ENCODE peak calls at places on chromosomes 2 and 18, in four cellular contexts. O is AG09309, Y is fibroblast of mammary gland, W is AG10803. D is an unnamed sample.

GRCh38 chr2:134465706-134466105 is 211.8 kb downstream of the MGAT5 start:
- DNase-seq in W (no peak), O (no peak), Y (no peak), D (no peak)

GRCh38 chr18:12086249-12086648 is 7.4 kb upstream of the ANKRD62 start:
- DNase-seq in W (no peak), Y (no peak), O (no peak), D (no peak)

GRCh38 chr2:144358979-144359541 is 160.9 kb downstream of the ZEB2 start:
- DNase-seq in Y (peak; percentile 87), O (no peak), W (peak; percentile 54), D (peak; percentile 47)

GRCh38 chr18:26421503-26421902 is 126.8 kb downstream of the KCTD1 start:
- DNase-seq in Y (no peak), W (no peak), O (no peak), D (no peak)

GRCh38 chr2:2769481-2770431 is 438.7 kb upstream of the MYT1L start:
- DNase-seq in Y (no peak), O (no peak), W (no peak), D (no peak)

GRCh38 chr2:96514521-96514920 is 9.4 kb upstream of the NEURL3 start:
- DNase-seq in O (no peak), W (no peak), Y (no peak), D (no peak)

GRCh38 chr2:158723311-158723838 is 71.7 kb upstream of the DAPL1 start:
- DNase-seq in O (no peak), W (no peak), Y (no peak), D (no peak)

GRCh38 chr2:236974752-236975151 is 110.9 kb upstream of the COPS8 start:
- DNase-seq in O (no peak), W (no peak), Y (no peak), D (no peak)

GRCh38 chr2:29105375-29105774 is 9.8 kb upstream of the CLIP4 start:
- DNase-seq in W (no peak), O (no peak), Y (no peak), D (no peak)

GRCh38 chr2:118477111-118477517 is 370.3 kb downstream of the EN1 start:
- DNase-seq in Y (no peak), O (no peak), W (no peak), D (no peak)

GRCh38 chr18:34345738-34346137 is 121.0 kb upstream of the NOL4 start:
- DNase-seq in O (no peak), Y (no peak), W (no peak), D (no peak)

GRCh38 chr2:158973511-158973956 is 5.1 kb downstream of the TANC1 start:
- DNase-seq in O (no peak), Y (peak; percentile 24), W (no peak), D (peak; percentile 33)

GRCh38 chr2:141766225-141766624 is 364.6 kb downstream of the LRP1B start:
- DNase-seq in W (no peak), O (no peak), Y (no peak), D (no peak)

GRCh38 chr2:181536730-181537129 is 79.5 kb downstream of the ITGA4 start:
- DNase-seq in W (no peak), Y (no peak), O (no peak), D (no peak)

GRCh38 chr2:179579744-179580143 is 281.7 kb downstream of the ZNF385B start:
- DNase-seq in O (no peak), Y (no peak), W (peak; percentile 12), D (no peak)
- H3K4me3 ChIP-seq in O (no peak overlapping the region), Y (no peak overlapping the region), W (no peak overlapping the region), D (no peak overlapping the region)

GRCh38 chr2:197499594-197500502 is at the start of the genes HSPD1 and HSPE1:
- DNase-seq in Y (peak; percentile 99), W (peak; percentile 99), O (peak; percentile 96), D (peak; percentile 99)
- TF ChIP-seq CTCF in Y (no peak), W (no peak), O (no peak), D (no peak)

DNA sequence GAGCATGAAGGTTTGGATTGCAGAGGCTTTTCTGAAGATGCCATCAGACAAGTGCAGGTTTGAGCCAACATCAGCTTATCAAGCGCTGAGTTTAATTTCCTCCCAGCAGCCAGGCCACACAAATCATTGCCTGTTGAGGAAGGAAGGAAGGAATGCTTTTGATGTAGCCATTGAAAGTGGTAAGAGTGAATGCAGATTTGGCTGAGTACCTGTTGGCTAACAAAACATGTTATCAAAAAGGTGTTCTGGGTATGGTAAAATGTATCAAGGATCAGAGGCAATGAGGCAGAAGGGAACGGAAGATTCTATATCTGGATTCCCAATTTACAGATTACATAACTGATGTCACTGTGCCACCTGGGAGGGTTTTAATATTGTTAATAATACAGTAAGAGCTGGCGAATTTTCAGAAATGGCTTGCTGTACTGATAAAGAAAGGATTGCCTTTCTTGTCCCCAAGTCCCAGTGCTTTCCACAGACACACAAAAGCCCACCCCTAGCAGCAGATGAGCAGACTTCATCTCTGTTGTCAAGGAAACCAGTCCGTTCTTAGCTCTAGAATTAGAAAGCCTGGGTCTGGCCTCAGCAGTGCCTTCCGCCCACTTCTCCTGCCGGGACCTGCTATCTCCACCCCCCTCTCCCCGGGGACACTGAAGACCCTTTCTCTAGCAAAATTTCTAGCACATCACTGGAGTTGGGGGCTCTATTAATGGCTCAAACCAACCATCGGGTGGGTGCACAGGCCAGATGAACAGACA is 34.4 kb downstream of the ADD2 start:
- DNase-seq in W (no peak), Y (no peak), O (no peak), D (no peak)
- H3K4me3 ChIP-seq in W (no peak overlapping the region), Y (no peak overlapping the region), O (no peak overlapping the region), D (no peak overlapping the region)

GRCh38 chr2:101874069-101874468 is 117.7 kb upstream of the IL1R2 start:
- DNase-seq in O (no peak), W (no peak), Y (no peak), D (no peak)

GRCh38 chr2:101871480-101871879 is 120.3 kb upstream of the IL1R2 start:
- DNase-seq in W (no peak), Y (no peak), O (no peak), D (no peak)

GRCh38 chr2:101872480-101872879 is 119.3 kb upstream of the IL1R2 start:
- DNase-seq in W (no peak), O (no peak), Y (no peak), D (no peak)

GRCh38 chr2:101870444-101870843 is 121.3 kb upstream of the IL1R2 start:
- DNase-seq in Y (no peak), W (no peak), O (no peak), D (no peak)

GRCh38 chr2:101873543-101873942 is 118.2 kb upstream of the IL1R2 start:
- DNase-seq in Y (no peak), W (no peak), O (no peak), D (peak; percentile 18)
- TF ChIP-seq CTCF in Y (no peak), W (peak; percentile 22), O (peak; percentile 17), D (peak; percentile 7)

DNA sequence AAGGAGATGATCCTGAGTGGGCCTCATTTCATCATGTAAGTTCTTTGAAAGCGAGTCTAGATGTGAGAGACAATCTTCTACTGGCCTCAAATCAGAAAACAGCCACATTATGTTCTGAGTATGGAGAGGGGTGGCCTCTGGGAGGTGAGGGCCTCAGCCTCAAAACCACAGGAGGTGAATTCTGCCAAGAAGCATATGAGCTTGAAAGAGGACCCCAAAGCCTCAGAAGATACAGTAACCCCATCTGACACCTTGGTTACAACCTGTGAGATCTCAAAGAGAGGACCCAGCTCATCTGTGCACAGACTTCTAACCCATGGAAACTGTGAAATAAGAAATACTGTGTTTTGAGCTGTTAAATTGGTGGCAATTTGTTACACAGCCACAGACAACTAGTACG is 200.1 kb downstream of the ARHGAP15 start:
- DNase-seq in O (no peak), W (no peak), Y (no peak), D (no peak)
- H3K4me3 ChIP-seq in O (no peak overlapping the region), W (no peak overlapping the region), Y (no peak overlapping the region), D (no peak overlapping the region)

GRCh38 chr2:199987586-199987985 is 32.2 kb downstream of the MAIP1 start:
- DNase-seq in Y (no peak), W (no peak), O (no peak), D (peak; percentile 90)

GRCh38 chr2:199983534-199983933 is 28.2 kb downstream of the MAIP1 start:
- DNase-seq in O (no peak), Y (no peak), W (no peak), D (no peak)

GRCh38 chr2:199982444-199982843 is 27.1 kb downstream of the MAIP1 start:
- DNase-seq in O (no peak), W (no peak), Y (no peak), D (no peak)

GRCh38 chr2:199988176-199988575 is 32.8 kb downstream of the MAIP1 start:
- DNase-seq in W (peak; percentile 58), Y (peak; percentile 27), O (no peak), D (peak; percentile 88)

GRCh38 chr2:199985625-199986207 is 30.3 kb downstream of the MAIP1 start:
- DNase-seq in Y (peak; percentile 85), W (peak; percentile 72), O (no peak), D (peak; percentile 85)
- TF ChIP-seq CTCF in Y (peak; percentile 92), W (peak; percentile 77), O (peak; percentile 75), D (peak; percentile 88)

GRCh38 chr18:50372743-50373142 is 2.1 kb upstream of the SKA1 start:
- DNase-seq in Y (no peak), O (no peak), W (no peak), D (no peak)
- H3K4me3 ChIP-seq in Y (no peak overlapping the region), O (no peak overlapping the region), W (no peak overlapping the region), D (no peak overlapping the region)

D was measured in fibroblast of villous mesenchyme.